ENCODE peak calls at places on chromosome 2, in four cellular contexts. G, D, L and A are unnamed samples.

GRCh38 chr2:6053711-6054393 is 361.7 kb downstream of the SOX11 start:
- DNase-seq in G (no peak), D (no peak), L (no peak), A (no peak)

GRCh38 chr2:190382851-190383250 is 25.3 kb upstream of the MFSD6 start:
- DNase-seq in D (no peak), L (peak; percentile 65), G (peak; percentile 88), A (no peak)

GRCh38 chr2:217938038-217938437 is 64.8 kb downstream of the TNS1 start:
- DNase-seq in D (no peak), G (no peak), L (no peak), A (no peak)

GRCh38 chr2:147026664-147027278 is 818.1 kb upstream of the ACVR2A start:
- DNase-seq in D (no peak), L (peak; percentile 47), G (peak; percentile 43), A (no peak)

GRCh38 chr2:219294356-219295351 is 14.5 kb downstream of the PTPRN start:
- DNase-seq in G (peak; percentile 68), D (peak; percentile 80), L (peak; percentile 90), A (peak; percentile 82)

GRCh38 chr2:15901808-15902130 is 38.6 kb upstream of the MYCN start:
- DNase-seq in L (no peak), G (no peak), D (no peak), A (no peak)

GRCh38 chr2:233428438-233428837 is 74.1 kb downstream of the DGKD start:
- DNase-seq in L (no peak), D (no peak), G (no peak), A (no peak)

GRCh38 chr2:101382406-101382805 is 4.9 kb downstream of the CREG2 start:
- DNase-seq in G (peak; percentile 38), L (no peak), D (no peak), A (no peak)

GRCh38 chr2:226190479-226191252 is 609.0 kb downstream of the IRS1 start:
- DNase-seq in D (no peak), L (no peak), G (no peak), A (no peak)

GRCh38 chr2:200812122-200813022 is 662 bp downstream of the BZW1 start:
- DNase-seq in G (peak; percentile 28), L (peak; percentile 56), D (peak; percentile 61), A (peak; percentile 45)

GRCh38 chr2:220998156-220998555 is 573.9 kb downstream of the EPHA4 start:
- DNase-seq in G (no peak), L (no peak), D (no peak), A (no peak)

GRCh38 chr2:120869659-120870466 is 134.2 kb downstream of the GLI2 start:
- DNase-seq in D (no peak), G (no peak), L (no peak), A (no peak)

GRCh38 chr2:157572725-157573124 is 55.9 kb downstream of the ACVR1C start:
- DNase-seq in D (no peak), G (peak; percentile 17), L (peak; percentile 6), A (no peak)

GRCh38 chr2:10912076-10912731 is 470 bp downstream of the KCNF1 start:
- DNase-seq in D (no peak), L (no peak), G (no peak), A (no peak)